ENCODE peak calls at places on chromosome 11, in five cellular contexts. X, N, W, H and S are unnamed samples.

GRCh38 chr11:115965754-115966504 is 461.7 kb upstream of the CADM1 start:
- DNase-seq in W (no peak), N (no peak), X (no peak), H (no peak), S (no peak)

GRCh38 chr11:5197538-5197937 is 2.9 kb downstream of the OR51V1 start:
- DNase-seq in X (no peak), N (no peak), W (peak; percentile 27), H (peak; percentile 11), S (no peak)

GRCh38 chr11:78147807-78148206 is 8.4 kb upstream of the ALG8 start:
- DNase-seq in H (no peak), N (no peak), W (no peak), X (no peak), S (no peak)

GRCh38 chr11:126403658-126404057 is 48.2 kb downstream of the ST3GAL4 start:
- DNase-seq in X (no peak), H (no peak), N (no peak), W (no peak), S (no peak)

GRCh38 chr11:13343931-13344717 is 66.5 kb downstream of the BMAL1 start:
- DNase-seq in N (peak; percentile 88), H (peak; percentile 56), X (peak; percentile 35), W (peak; percentile 76), S (peak; percentile 81)

GRCh38 chr11:120233207-120233803 is 6.6 kb upstream of the POU2F3 start:
- DNase-seq in H (no peak), N (no peak), W (no peak), X (no peak), S (no peak)

GRCh38 chr11:110366234-110366633 is 63.5 kb upstream of the FDX1 start:
- DNase-seq in N (no peak), H (no peak), W (no peak), X (no peak), S (peak; percentile 74)

GRCh38 chr11:2096001-2096918 is 42.9 kb downstream of the IGF2 start:
- DNase-seq in X (no peak), N (no peak), W (no peak), H (no peak), S (no peak)

GRCh38 chr11:130634981-130635473 is 186.6 kb downstream of the ADAMTS15 start:
- DNase-seq in W (peak; percentile 86), X (no peak), H (peak; percentile 60), N (no peak), S (no peak)

GRCh38 chr11:117984471-117984870 is 1.7 kb upstream of the IL10RA start:
- DNase-seq in H (no peak), N (no peak), W (peak; percentile 21), X (no peak), S (no peak)

GRCh38 chr11:11308249-11308648 is 44.8 kb downstream of the CSNK2A3 start:
- DNase-seq in N (no peak), X (no peak), H (no peak), W (no peak), S (no peak)

GRCh38 chr11:47378011-47378835 is at the start of gene SPI1:
- DNase-seq in X (no peak), H (no peak), W (no peak), N (peak; percentile 59), S (peak; percentile 60)

GRCh38 chr11:10350341-10350740 is 45.5 kb downstream of the ADM start:
- DNase-seq in N (no peak), H (no peak), X (peak; percentile 64), W (peak; percentile 78), S (no peak)

GRCh38 chr11:70290341-70291065 is 20.0 kb downstream of the PPFIA1 start:
- DNase-seq in X (no peak), W (no peak), H (no peak), N (no peak), S (no peak)

GRCh38 chr11:114137838-114138237 is 78.3 kb downstream of the ZBTB16 start:
- DNase-seq in X (no peak), W (no peak), N (no peak), H (no peak), S (no peak)

GRCh38 chr11:96207459-96208449 is 135.2 kb downstream of the MAML2 start:
- DNase-seq in W (no peak), X (no peak), H (no peak), N (peak; percentile 55), S (no peak)

GRCh38 chr11:75538150-75538942 is 12.6 kb upstream of the GDPD5 start:
- DNase-seq in X (no peak), N (no peak), W (no peak), H (no peak), S (no peak)

GRCh38 chr11:66579017-66579606 is 10.7 kb upstream of the CTSF start:
- DNase-seq in W (peak; percentile 83), X (peak; percentile 63), H (peak; percentile 32), N (peak; percentile 84), S (peak; percentile 84)

GRCh38 chr11:18312012-18312411 is 9.9 kb downstream of the HPS5 start:
- DNase-seq in H (no peak), X (no peak), W (peak; percentile 59), N (no peak), S (no peak)

GRCh38 chr11:26158251-26158650 is 173.7 kb upstream of the ANO3 start:
- DNase-seq in W (no peak), H (no peak), X (no peak), N (no peak), S (no peak)

GRCh38 chr11:132586801-132587200 is 945.5 kb downstream of the OPCML start:
- DNase-seq in N (no peak), X (no peak), W (no peak), H (peak; percentile 62), S (no peak)

GRCh38 chr11:16969010-16970004 is 44.9 kb downstream of the PLEKHA7 start:
- DNase-seq in W (no peak), H (no peak), N (peak; percentile 35), X (no peak), S (no peak)

GRCh38 chr11:8822476-8822875 is 88.5 kb upstream of the AKIP1 start:
- DNase-seq in W (no peak), H (no peak), N (no peak), X (no peak), S (no peak)

GRCh38 chr11:116525961-116526495 is 246.8 kb downstream of the BUD13 start:
- DNase-seq in N (no peak), W (no peak), H (no peak), X (no peak), S (peak; percentile 5)

GRCh38 chr11:122150484-122151124 is 34.6 kb upstream of the BLID start:
- DNase-seq in W (no peak), H (no peak), X (no peak), N (no peak), S (no peak)

GRCh38 chr11:11382858-11383532 is 29.9 kb upstream of the CSNK2A3 start:
- DNase-seq in H (no peak), X (no peak), W (peak; percentile 11), N (no peak), S (no peak)

GRCh38 chr11:72353861-72354260 is 80.5 kb downstream of the CLPB start:
- DNase-seq in W (peak; percentile 36), H (no peak), N (peak; percentile 46), X (no peak), S (peak; percentile 28)